ENCODE peak calls at places on chromosomes 1 and 21, in five cellular contexts. Y is AG08396; B is activated CD8-positive, alpha-beta T cell treated with anti-CD3 and anti-CD28 coated beads for 36 hours; C is HCEC 1CT; D is endothelial cell. E is an unnamed sample.

GRCh38 chr1:29240400-29240837 is 4.1 kb downstream of the PTPRU start:
- DNase-seq in D (peak), Y (no peak), B (no peak), C (no peak), E (no peak)

GRCh38 chr21:42614811-42615342 is 38.5 kb upstream of the PDE9A start:
- DNase-seq in D (no peak), C (no peak), Y (no peak), B (peak), E (no peak)

GRCh38 chr1:195462646-195463045 is 1145.6 kb downstream of the KCNT2 start:
- DNase-seq in Y (no peak), D (no peak), B (no peak), C (no peak), E (no peak)

GRCh38 chr21:46126321-46127238 is 28.7 kb downstream of the COL6A2 start:
- DNase-seq in C (no peak), D (peak), B (no peak), Y (no peak), E (no peak)

GRCh38 chr21:18153063-18153462 is 91.6 kb upstream of the CHODL start:
- DNase-seq in Y (no peak), C (no peak), D (no peak), B (no peak), E (peak)

GRCh38 chr1:197577580-197577979 is 197.7 kb downstream of the DENND1B start:
- DNase-seq in D (no peak), Y (no peak), C (no peak), B (no peak), E (no peak)

GRCh38 chr1:167599839-167600581 is 30.0 kb upstream of the RCSD1 start:
- DNase-seq in B (peak), C (peak), D (peak), Y (peak), E (peak)

GRCh38 chr1:29382851-29383588 is 146.7 kb downstream of the PTPRU start:
- DNase-seq in C (no peak), D (no peak), B (no peak), Y (no peak), E (no peak)

GRCh38 chr1:166172106-166172505 is 5.3 kb upstream of the FAM78B start:
- DNase-seq in D (no peak), Y (no peak), C (no peak), B (no peak), E (no peak)

GRCh38 chr1:241702436-241702835 is 50.4 kb downstream of the WDR64 start:
- DNase-seq in C (peak), D (no peak), B (no peak), Y (no peak), E (no peak)

GRCh38 chr1:45035631-45036301 is 23.7 kb downstream of the UROD start:
- DNase-seq in C (no peak), Y (no peak), B (no peak), D (no peak), E (no peak)

E was measured in COLO829.